ENCODE peak calls at places on chromosomes 2 and 18, in four cellular contexts. One of them, this sample, is unnamed.
A peak's percentile ranks its signal among the peaks of the same experiment; 100 is the strongest.

GRCh38 chr18:75210274-75211001 is at the start of gene TSHZ1:
- DNase-seq in K562: peak; percentile 85
- DNase-seq in HepG2: peak; percentile 85
- DNase-seq in GM12878: peak; percentile 59
- DNase-seq in this sample: peak; percentile 42

GRCh38 chr2:207338220-207338607 is 172.5 kb upstream of the KLF7 start:
- DNase-seq in K562: no peak
- DNase-seq in HepG2: no peak
- DNase-seq in GM12878: no peak
- DNase-seq in this sample: no peak

GRCh38 chr2:211879323-211879722 is 659.3 kb downstream of the ERBB4 start:
- DNase-seq in K562: no peak
- DNase-seq in HepG2: no peak
- DNase-seq in GM12878: no peak
- DNase-seq in this sample: no peak

GRCh38 chr2:112153501-112153900 is 15.3 kb downstream of the FBLN7 start:
- DNase-seq in K562: no peak
- DNase-seq in HepG2: no peak
- DNase-seq in GM12878: no peak
- DNase-seq in this sample: no peak

GRCh38 chr2:235765181-235765820 is 271.5 kb downstream of the AGAP1 start:
- DNase-seq in K562: peak; percentile 4
- DNase-seq in HepG2: no peak
- DNase-seq in GM12878: no peak
- DNase-seq in this sample: no peak

GRCh38 chr2:119657486-119658145 is 21.4 kb upstream of the TMEM177 start:
- DNase-seq in K562: no peak
- DNase-seq in HepG2: no peak
- DNase-seq in GM12878: no peak
- DNase-seq in this sample: no peak

GRCh38 chr2:232689152-232689910 is 7.8 kb upstream of the GIGYF2 start:
- DNase-seq in K562: peak; percentile 11
- DNase-seq in HepG2: no peak
- DNase-seq in GM12878: no peak
- DNase-seq in this sample: no peak

GRCh38 chr2:48045613-48046012 is 139.3 kb upstream of the FBXO11 start:
- DNase-seq in K562: no peak
- DNase-seq in HepG2: no peak
- DNase-seq in GM12878: peak; percentile 12
- DNase-seq in this sample: no peak

GRCh38 chr18:37179384-37179783 is 350.5 kb downstream of the KIAA1328 start:
- DNase-seq in K562: no peak
- DNase-seq in HepG2: no peak
- DNase-seq in GM12878: no peak
- DNase-seq in this sample: no peak

GRCh38 chr2:129712586-129712985 is 266.9 kb upstream of the RAB6C start:
- DNase-seq in K562: no peak
- DNase-seq in HepG2: no peak
- DNase-seq in GM12878: no peak
- DNase-seq in this sample: no peak

GRCh38 chr2:236176417-236176816 is 8.2 kb upstream of the GBX2 start:
- DNase-seq in K562: peak; percentile 64
- DNase-seq in HepG2: peak; percentile 64
- DNase-seq in GM12878: no peak
- DNase-seq in this sample: peak; percentile 42

GRCh38 chr2:42810971-42811865 is 18.8 kb upstream of the HAAO start:
- DNase-seq in K562: no peak
- DNase-seq in HepG2: peak; percentile 61
- DNase-seq in GM12878: no peak
- DNase-seq in this sample: peak; percentile 30

GRCh38 chr2:16739778-16740581 is 74.3 kb upstream of the CYRIA start:
- DNase-seq in K562: no peak
- DNase-seq in HepG2: no peak
- DNase-seq in GM12878: no peak
- DNase-seq in this sample: no peak

GRCh38 chr18:40673150-40673549 is 1281.9 kb upstream of the PIK3C3 start:
- DNase-seq in K562: no peak
- DNase-seq in HepG2: no peak
- DNase-seq in GM12878: no peak
- DNase-seq in this sample: no peak

GRCh38 chr2:166375736-166376487 is at the start of gene SCN9A:
- DNase-seq in K562: peak; percentile 98
- DNase-seq in HepG2: peak; percentile 82
- DNase-seq in GM12878: no peak
- DNase-seq in this sample: peak; percentile 79

GRCh38 chr18:58009166-58009565 is 34.9 kb upstream of the NEDD4L start:
- DNase-seq in K562: no peak
- DNase-seq in HepG2: no peak
- DNase-seq in GM12878: no peak
- DNase-seq in this sample: no peak

GRCh38 chr2:226795281-226796011 is 4.2 kb downstream of the IRS1 start:
- DNase-seq in K562: no peak
- DNase-seq in HepG2: no peak
- DNase-seq in GM12878: no peak
- DNase-seq in this sample: no peak

GRCh38 chr2:236843604-236844003 is 242.1 kb upstream of the COPS8 start:
- DNase-seq in K562: no peak
- DNase-seq in HepG2: no peak
- DNase-seq in GM12878: no peak
- DNase-seq in this sample: no peak

GRCh38 chr2:22143840-22144239 is 1020.1 kb downstream of the TDRD15 start:
- DNase-seq in K562: no peak
- DNase-seq in HepG2: no peak
- DNase-seq in GM12878: no peak
- DNase-seq in this sample: no peak

GRCh38 chr18:75507636-75508035 is 80.1 kb upstream of the SMIM21 start:
- DNase-seq in K562: no peak
- DNase-seq in HepG2: no peak
- DNase-seq in GM12878: no peak
- DNase-seq in this sample: no peak

GRCh38 chr2:226558418-226558817 is 241.2 kb downstream of the IRS1 start:
- DNase-seq in K562: no peak
- DNase-seq in HepG2: no peak
- DNase-seq in GM12878: no peak
- DNase-seq in this sample: no peak

GRCh38 chr2:101597347-101597944 is 100.1 kb upstream of the MAP4K4 start:
- DNase-seq in K562: no peak
- DNase-seq in HepG2: peak; percentile 92
- DNase-seq in GM12878: no peak
- DNase-seq in this sample: no peak

GRCh38 chr2:56132138-56132537 is 51.7 kb upstream of the CCDC85A start:
- DNase-seq in K562: peak; percentile 65
- DNase-seq in HepG2: peak; percentile 60
- DNase-seq in GM12878: no peak
- DNase-seq in this sample: peak; percentile 31

GRCh38 chr2:119575439-119575838 is 31.2 kb downstream of the CFAP221 start:
- DNase-seq in K562: no peak
- DNase-seq in HepG2: no peak
- DNase-seq in GM12878: no peak
- DNase-seq in this sample: no peak

DNA sequence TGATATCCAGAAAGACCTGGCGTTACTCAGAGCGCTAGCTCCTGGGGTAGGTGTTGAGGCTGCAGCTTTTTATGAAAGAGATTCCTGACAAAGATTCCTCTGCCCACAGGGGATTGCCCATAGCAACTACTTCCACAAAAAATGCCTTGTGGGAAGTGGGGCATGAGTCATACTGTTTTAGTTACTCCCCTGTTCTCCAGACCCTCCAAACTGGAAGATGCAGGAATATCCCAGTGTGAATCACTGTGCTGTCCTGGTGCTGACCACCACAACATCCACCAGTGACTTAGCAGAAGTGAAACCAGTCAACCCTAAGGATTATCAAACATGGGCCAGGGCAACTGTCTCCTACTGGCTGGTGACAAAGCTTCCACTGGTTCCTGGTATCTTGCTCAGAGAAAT is 61.8 kb downstream of the CDH2 start:
- DNase-seq in K562: no peak
- DNase-seq in HepG2: peak; percentile 43
- DNase-seq in GM12878: no peak
- DNase-seq in this sample: peak; percentile 10
- TF ChIP-seq TARDBP in K562: no peak
- TF ChIP-seq TARDBP in HepG2: no peak
- TF ChIP-seq TARDBP in GM12878: no peak
- TF ChIP-seq TARDBP in this sample: no peak

GRCh38 chr2:102677219-102678215 is 58.2 kb downstream of the SLC9A2 start:
- DNase-seq in K562: no peak
- DNase-seq in HepG2: no peak
- DNase-seq in GM12878: no peak
- DNase-seq in this sample: no peak
- TF ChIP-seq TARDBP in K562: no peak
- TF ChIP-seq TARDBP in HepG2: no peak
- TF ChIP-seq TARDBP in GM12878: no peak
- TF ChIP-seq TARDBP in this sample: no peak

GRCh38 chr2:107078584-107078983 is 192.6 kb upstream of the ST6GAL2 start:
- DNase-seq in K562: no peak
- DNase-seq in HepG2: no peak
- DNase-seq in GM12878: no peak
- DNase-seq in this sample: no peak
- TF ChIP-seq TARDBP in K562: no peak
- TF ChIP-seq TARDBP in HepG2: no peak
- TF ChIP-seq TARDBP in GM12878: no peak
- TF ChIP-seq TARDBP in this sample: no peak

DNA sequence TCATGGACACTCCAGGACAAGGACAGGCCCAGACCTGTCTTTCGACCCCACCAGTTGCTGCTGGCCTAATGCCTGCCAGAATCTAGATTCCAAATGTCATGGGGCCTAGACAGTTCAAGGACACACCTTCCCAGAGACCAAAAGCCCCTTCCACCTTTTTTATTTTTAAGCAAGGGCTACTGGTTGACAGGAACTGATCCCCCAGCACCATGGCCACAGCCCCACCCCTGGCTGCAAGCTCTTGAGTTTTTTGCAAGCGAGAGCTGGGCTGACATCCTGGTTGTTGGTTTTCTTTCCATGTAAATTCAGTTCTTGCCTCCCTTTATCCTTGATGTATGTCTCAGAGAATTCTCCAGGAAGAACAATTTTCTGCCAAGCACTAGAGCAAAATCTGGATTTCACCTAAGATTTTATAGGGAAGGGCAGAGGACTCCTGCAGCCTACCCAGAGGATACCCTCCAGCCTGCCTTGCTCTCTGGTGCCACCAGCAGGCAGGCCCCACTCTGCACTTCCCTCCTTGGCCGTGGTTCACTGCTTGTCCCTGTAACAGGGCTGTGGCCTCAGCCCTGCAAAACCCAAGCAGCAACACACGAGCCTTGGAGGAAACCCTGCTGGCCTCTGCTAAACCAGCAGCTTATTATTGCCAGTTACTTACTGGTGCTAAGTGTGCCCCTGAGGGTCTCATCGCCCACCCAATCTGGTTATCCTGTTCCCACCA is 97.7 kb downstream of the TWIST2 start:
- DNase-seq in K562: peak; percentile 11
- DNase-seq in HepG2: peak; percentile 29
- DNase-seq in GM12878: no peak
- DNase-seq in this sample: peak; percentile 26
- TF ChIP-seq TARDBP in K562: no peak
- TF ChIP-seq TARDBP in HepG2: no peak
- TF ChIP-seq TARDBP in GM12878: no peak
- TF ChIP-seq TARDBP in this sample: no peak

DNA sequence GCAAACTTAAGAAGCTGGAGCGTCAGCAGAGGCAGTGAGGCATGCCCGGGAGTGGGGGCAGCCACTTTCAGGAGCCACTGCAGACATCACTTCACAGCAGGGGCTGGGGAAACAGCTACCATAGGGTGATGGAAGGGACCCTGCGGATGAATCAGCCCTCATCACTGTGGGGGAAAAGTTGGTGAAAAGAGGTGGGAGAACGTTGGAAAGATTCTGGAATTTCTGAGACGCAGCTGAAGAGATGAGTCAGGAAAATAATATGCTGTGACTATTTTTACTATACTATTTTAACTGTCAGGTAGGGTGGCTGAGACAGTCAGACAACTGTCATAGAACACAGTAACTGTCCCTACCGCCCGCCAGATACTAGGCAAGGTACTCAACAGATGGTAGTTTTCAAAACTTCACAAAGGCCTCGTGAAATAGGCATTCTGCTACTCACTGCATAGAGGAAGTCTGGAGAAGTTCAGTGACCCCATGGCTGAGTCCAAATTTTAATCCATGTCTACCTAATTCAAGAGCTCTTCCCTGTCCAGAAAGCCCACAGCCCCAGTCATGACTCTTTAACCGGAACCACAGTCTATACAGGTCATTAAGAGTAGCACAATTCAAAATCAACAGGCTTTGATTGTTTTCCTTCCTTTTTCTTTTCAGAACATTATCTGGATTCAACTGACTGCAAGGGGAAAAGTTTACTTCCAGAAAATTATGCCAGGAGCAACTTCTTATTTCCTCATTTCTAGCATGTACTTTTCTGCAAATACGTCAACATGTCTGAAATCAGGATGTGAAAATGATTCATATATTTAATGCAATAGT is 39.3 kb upstream of the EPB41L3 start:
- DNase-seq in K562: no peak
- DNase-seq in HepG2: no peak
- DNase-seq in GM12878: no peak
- DNase-seq in this sample: peak; percentile 9
- TF ChIP-seq TARDBP in K562: no peak
- TF ChIP-seq TARDBP in HepG2: no peak
- TF ChIP-seq TARDBP in GM12878: no peak
- TF ChIP-seq TARDBP in this sample: no peak

GRCh38 chr2:218962859-218963492 is 3.5 kb downstream of the CDK5R2 start:
- DNase-seq in K562: peak; percentile 79
- DNase-seq in HepG2: peak; percentile 59
- DNase-seq in GM12878: no peak
- DNase-seq in this sample: peak; percentile 70

GRCh38 chr2:218963597-218963996 is 4.1 kb downstream of the CDK5R2 start:
- DNase-seq in K562: no peak
- DNase-seq in HepG2: no peak
- DNase-seq in GM12878: no peak
- DNase-seq in this sample: no peak

GRCh38 chr2:218961229-218961628 is 1.8 kb downstream of the CDK5R2 start:
- DNase-seq in K562: no peak
- DNase-seq in HepG2: no peak
- DNase-seq in GM12878: no peak
- DNase-seq in this sample: no peak

GRCh38 chr2:218960196-218961165 is 1.0 kb downstream of the CDK5R2 start:
- DNase-seq in K562: no peak
- DNase-seq in HepG2: no peak
- DNase-seq in GM12878: no peak
- DNase-seq in this sample: no peak

GRCh38 chr2:218961651-218962570 is 2.4 kb downstream of the CDK5R2 start:
- DNase-seq in K562: peak; percentile 47
- DNase-seq in HepG2: no peak
- DNase-seq in GM12878: no peak
- DNase-seq in this sample: no peak
- TF ChIP-seq TARDBP in K562: no peak
- TF ChIP-seq TARDBP in HepG2: no peak
- TF ChIP-seq TARDBP in GM12878: no peak
- TF ChIP-seq TARDBP in this sample: no peak

GRCh38 chr2:136060401-136060940 is 57.5 kb downstream of the CXCR4 start:
- DNase-seq in K562: no peak
- DNase-seq in HepG2: no peak
- DNase-seq in GM12878: no peak
- DNase-seq in this sample: no peak
- TF ChIP-seq TARDBP in K562: no peak
- TF ChIP-seq TARDBP in HepG2: no peak
- TF ChIP-seq TARDBP in GM12878: no peak
- TF ChIP-seq TARDBP in this sample: no peak

This sample was measured in HEK293T.